ENCODE peak calls at places on chromosome 22, in four cellular contexts. One of them, this sample, is unnamed.

GRCh38 chr22:17769716-17770082 is 4.6 kb downstream of the BID start:
- DNase-seq in right lobe of liver: peak; percentile 95
- DNase-seq in body of pancreas: peak; percentile 10
- DNase-seq in PC-3: no peak
- DNase-seq in this sample: peak; percentile 70

GRCh38 chr22:46025973-46026906 is 49.3 kb upstream of the WNT7B start:
- DNase-seq in right lobe of liver: peak; percentile 38
- DNase-seq in body of pancreas: peak; percentile 17
- DNase-seq in PC-3: no peak
- DNase-seq in this sample: no peak

GRCh38 chr22:46111645-46112306 is 38.5 kb upstream of the PPARA start:
- DNase-seq in right lobe of liver: no peak
- DNase-seq in body of pancreas: peak; percentile 45
- DNase-seq in PC-3: no peak
- DNase-seq in this sample: no peak

GRCh38 chr22:20437253-20438065 is at the start of gene SCARF2:
- DNase-seq in right lobe of liver: peak; percentile 39
- DNase-seq in body of pancreas: peak; percentile 44
- DNase-seq in PC-3: no peak
- DNase-seq in this sample: peak; percentile 37

GRCh38 chr22:24758164-24758799 is 16.2 kb downstream of the PIWIL3 start:
- DNase-seq in right lobe of liver: no peak
- DNase-seq in body of pancreas: peak; percentile 57
- DNase-seq in PC-3: peak; percentile 68
- DNase-seq in this sample: peak; percentile 53

GRCh38 chr22:25099202-25099601 is 100.5 kb upstream of the CRYBB3 start:
- DNase-seq in right lobe of liver: no peak
- DNase-seq in body of pancreas: no peak
- DNase-seq in PC-3: no peak
- DNase-seq in this sample: no peak

GRCh38 chr22:35154937-35155387 is 89.0 kb downstream of the ISX start:
- DNase-seq in right lobe of liver: peak; percentile 59
- DNase-seq in body of pancreas: peak; percentile 54
- DNase-seq in PC-3: peak; percentile 71
- DNase-seq in this sample: peak; percentile 53

GRCh38 chr22:32329202-32329645 is 28.4 kb upstream of the RFPL3 start:
- DNase-seq in right lobe of liver: no peak
- DNase-seq in body of pancreas: no peak
- DNase-seq in PC-3: no peak
- DNase-seq in this sample: no peak

GRCh38 chr22:30538280-30538679 is 8.3 kb downstream of the SEC14L6 start:
- DNase-seq in right lobe of liver: no peak
- DNase-seq in body of pancreas: no peak
- DNase-seq in PC-3: peak; percentile 1
- DNase-seq in this sample: no peak

GRCh38 chr22:43005106-43005505 is 9.8 kb downstream of the PACSIN2 start:
- DNase-seq in right lobe of liver: no peak
- DNase-seq in body of pancreas: no peak
- DNase-seq in PC-3: no peak
- DNase-seq in this sample: no peak
- H3K27ac ChIP-seq in right lobe of liver: no peak overlapping the region
- H3K27ac ChIP-seq in body of pancreas: peak overlapping the region; percentile 85
- H3K27ac ChIP-seq in PC-3: no peak overlapping the region
- H3K27ac ChIP-seq in this sample: peak overlapping the region; percentile 72

DNA sequence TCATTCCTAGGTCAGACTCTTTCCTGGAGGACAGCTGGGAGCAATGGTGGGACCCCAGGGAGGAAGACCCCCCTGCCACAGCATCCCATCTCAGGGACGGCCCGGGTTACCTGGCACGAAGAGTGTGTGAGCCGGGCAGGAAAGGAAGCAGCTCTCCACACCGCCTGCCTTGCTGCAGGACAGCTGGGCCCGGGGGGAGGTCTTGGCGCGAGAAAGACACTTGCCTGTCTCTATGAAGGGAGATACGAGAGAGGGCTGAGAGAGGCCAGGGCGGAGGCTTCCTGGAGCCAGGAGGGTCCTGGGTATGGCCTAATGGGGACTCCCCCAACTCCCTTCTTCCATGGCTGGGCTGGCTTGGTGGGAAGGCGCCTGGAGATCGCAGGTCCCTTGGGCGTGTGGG is 36.1 kb upstream of the TTLL12 start:
- DNase-seq in right lobe of liver: no peak
- DNase-seq in body of pancreas: no peak
- DNase-seq in PC-3: no peak
- DNase-seq in this sample: no peak
- H3K27ac ChIP-seq in right lobe of liver: no peak overlapping the region
- H3K27ac ChIP-seq in body of pancreas: no peak overlapping the region
- H3K27ac ChIP-seq in PC-3: no peak overlapping the region
- H3K27ac ChIP-seq in this sample: no peak overlapping the region

GRCh38 chr22:44497904-44498242 is at the start of gene RTL6:
- DNase-seq in right lobe of liver: no peak
- DNase-seq in body of pancreas: no peak
- DNase-seq in PC-3: no peak
- DNase-seq in this sample: no peak
- H3K27ac ChIP-seq in right lobe of liver: peak within 1 kb of the TSS; percentile 70
- H3K27ac ChIP-seq in body of pancreas: peak within 1 kb of the TSS; percentile 79
- H3K27ac ChIP-seq in PC-3: peak within 1 kb of the TSS; percentile 57
- H3K27ac ChIP-seq in this sample: peak within 1 kb of the TSS; percentile 91

DNA sequence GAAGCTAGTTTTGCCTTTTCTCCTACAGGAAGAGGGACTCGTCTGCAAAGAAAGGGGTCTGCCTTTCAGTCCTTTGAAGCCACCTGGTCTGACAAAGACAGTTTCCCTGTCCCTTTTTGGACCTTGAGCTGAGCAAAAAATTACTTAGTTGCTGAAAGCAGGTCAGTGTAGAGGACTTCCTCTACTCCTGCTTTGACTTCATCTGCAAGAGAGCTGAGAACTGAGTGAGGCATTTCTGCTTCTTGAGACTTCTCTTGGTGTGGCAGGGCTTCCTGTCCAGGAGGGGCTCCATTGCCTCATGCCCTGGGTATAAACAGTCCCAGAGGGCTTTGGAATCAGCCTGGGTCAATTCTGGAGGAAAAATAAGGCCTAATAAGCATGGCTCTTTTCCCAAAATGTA is 73.1 kb downstream of the ZNRF3 start:
- DNase-seq in right lobe of liver: no peak
- DNase-seq in body of pancreas: no peak
- DNase-seq in PC-3: no peak
- DNase-seq in this sample: no peak
- H3K27ac ChIP-seq in right lobe of liver: no peak overlapping the region
- H3K27ac ChIP-seq in body of pancreas: no peak overlapping the region
- H3K27ac ChIP-seq in PC-3: no peak overlapping the region
- H3K27ac ChIP-seq in this sample: no peak overlapping the region

GRCh38 chr22:44727148-44727547 is 25.1 kb downstream of the PRR5 start:
- DNase-seq in right lobe of liver: peak; percentile 40
- DNase-seq in body of pancreas: no peak
- DNase-seq in PC-3: no peak
- DNase-seq in this sample: no peak

GRCh38 chr22:44727709-44728108 is 24.7 kb upstream of the ARHGAP8 start:
- DNase-seq in right lobe of liver: peak; percentile 37
- DNase-seq in body of pancreas: no peak
- DNase-seq in PC-3: no peak
- DNase-seq in this sample: no peak

GRCh38 chr22:44730034-44730433 is 22.3 kb upstream of the ARHGAP8 start:
- DNase-seq in right lobe of liver: no peak
- DNase-seq in body of pancreas: no peak
- DNase-seq in PC-3: no peak
- DNase-seq in this sample: no peak

GRCh38 chr22:44729391-44730012 is 22.9 kb upstream of the ARHGAP8 start:
- DNase-seq in right lobe of liver: peak; percentile 57
- DNase-seq in body of pancreas: no peak
- DNase-seq in PC-3: no peak
- DNase-seq in this sample: no peak

DNA sequence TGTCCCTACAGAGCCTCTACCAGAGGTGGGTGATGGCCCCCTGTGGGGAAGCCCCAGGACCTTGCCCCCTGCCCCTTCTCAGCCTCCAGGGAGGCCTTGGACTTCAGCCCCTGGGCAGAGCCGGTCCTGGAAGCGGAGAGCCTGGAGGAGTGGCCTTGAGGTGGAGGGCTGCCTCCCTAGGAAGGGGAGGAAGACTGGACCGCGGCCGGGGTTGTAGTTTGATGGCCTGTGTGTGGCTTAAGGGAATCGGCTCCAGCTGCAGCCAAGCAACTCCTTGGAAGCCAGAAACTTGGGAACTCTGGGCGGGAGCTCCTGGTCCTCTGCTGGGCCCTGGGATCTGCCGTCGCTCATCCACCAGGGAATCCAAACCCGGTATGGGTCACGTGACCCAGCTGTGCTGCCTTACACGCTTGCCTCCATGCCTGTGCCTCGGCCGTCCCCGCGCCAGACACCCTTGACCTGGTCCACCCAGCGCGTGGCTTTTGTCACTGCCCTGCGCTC is 23.6 kb upstream of the ARHGAP8 start:
- DNase-seq in right lobe of liver: peak; percentile 58
- DNase-seq in body of pancreas: no peak
- DNase-seq in PC-3: no peak
- DNase-seq in this sample: no peak
- H3K27ac ChIP-seq in right lobe of liver: no peak overlapping the region
- H3K27ac ChIP-seq in body of pancreas: no peak overlapping the region
- H3K27ac ChIP-seq in PC-3: no peak overlapping the region
- H3K27ac ChIP-seq in this sample: peak overlapping the region; percentile 45

DNA sequence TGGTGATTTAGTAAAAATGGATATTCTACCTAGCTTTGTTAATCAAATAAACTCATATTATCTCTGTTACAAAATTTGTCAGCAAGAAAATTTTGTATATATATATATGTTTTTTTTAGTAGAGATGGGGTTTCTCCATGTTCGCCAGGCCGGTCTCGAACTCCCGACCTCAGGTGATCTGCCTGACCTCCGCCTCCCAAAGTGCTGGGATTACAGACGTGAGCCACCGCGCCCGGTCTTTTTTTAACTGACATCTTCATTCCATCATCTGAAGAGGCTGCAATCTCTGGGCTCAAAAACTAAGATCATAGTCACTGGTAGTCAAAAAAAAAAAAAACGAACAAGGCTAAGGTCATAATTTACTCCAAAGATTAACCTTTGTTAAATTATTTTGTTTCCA is 5.3 kb upstream of the KLHDC7B start:
- DNase-seq in right lobe of liver: peak; percentile 51
- DNase-seq in body of pancreas: no peak
- DNase-seq in PC-3: no peak
- DNase-seq in this sample: no peak
- H3K27ac ChIP-seq in right lobe of liver: peak overlapping the region; percentile 97
- H3K27ac ChIP-seq in body of pancreas: peak overlapping the region; percentile 84
- H3K27ac ChIP-seq in PC-3: peak overlapping the region; percentile 93
- H3K27ac ChIP-seq in this sample: peak overlapping the region; percentile 93

GRCh38 chr22:38232196-38232595 is 30.4 kb downstream of the MAFF start:
- DNase-seq in right lobe of liver: no peak
- DNase-seq in body of pancreas: no peak
- DNase-seq in PC-3: no peak
- DNase-seq in this sample: no peak
- H3K27ac ChIP-seq in right lobe of liver: no peak overlapping the region
- H3K27ac ChIP-seq in body of pancreas: no peak overlapping the region
- H3K27ac ChIP-seq in PC-3: no peak overlapping the region
- H3K27ac ChIP-seq in this sample: no peak overlapping the region

This sample was measured in transverse colon.